ENCODE peak calls at places on chromosomes 13 and 19, in five cellular contexts. F is fibroblast of pulmonary artery; U is colonic mucosa; T is CD8-positive, alpha-beta memory T cell; O is HFF-Myc. Q is an unnamed sample.

GRCh38 chr13:74528751-74529513 is 394.7 kb upstream of the KLF12 start:
- DNase-seq in F (no peak), U (no peak), T (no peak), O (no peak), Q (no peak)

GRCh38 chr19:43596842-43597461 is 557 bp downstream of the ZNF576 start:
- DNase-seq in F (no peak), U (no peak), T (no peak), O (no peak), Q (no peak)

GRCh38 chr13:63699948-63700347 is 2284.3 kb upstream of the PCDH20 start:
- DNase-seq in F (no peak), U (no peak), T (no peak), O (no peak), Q (no peak)

GRCh38 chr13:87680298-87680697 is 9.1 kb downstream of the SLITRK5 start:
- DNase-seq in F (no peak), U (no peak), T (no peak), O (no peak), Q (no peak)

GRCh38 chr19:36939153-36939552 is 23.0 kb downstream of the ZNF568 start:
- DNase-seq in F (no peak), U (no peak), T (no peak), O (no peak), Q (no peak)

GRCh38 chr13:47675871-47676270 is 325.2 kb downstream of the SUCLA2 start:
- DNase-seq in F (no peak), U (no peak), T (no peak), O (no peak), Q (no peak)

GRCh38 chr13:111467111-111467890 is 146.9 kb downstream of the TEX29 start:
- DNase-seq in F (no peak), U (no peak), T (no peak), O (no peak), Q (no peak)

GRCh38 chr19:58034476-58034790 is 608 bp downstream of the ZSCAN1 start:
- DNase-seq in F (no peak), U (no peak), T (no peak), O (no peak), Q (no peak)

GRCh38 chr13:101258071-101258470 is 158.2 kb downstream of the NALCN start:
- DNase-seq in F (peak), U (no peak), T (no peak), O (peak), Q (peak)

GRCh38 chr19:34313188-34313587 is 51.8 kb upstream of the GPI start:
- DNase-seq in F (peak), U (peak), T (no peak), O (peak), Q (no peak)

GRCh38 chr19:47991191-47991808 is 670 bp downstream of the BSPH1 start:
- DNase-seq in F (no peak), U (no peak), T (no peak), O (no peak), Q (no peak)

GRCh38 chr19:29680447-29680846 is 15.2 kb downstream of the PLEKHF1 start:
- DNase-seq in F (no peak), U (peak), T (peak), O (no peak), Q (no peak)

GRCh38 chr19:46723471-46723870 is 6.6 kb upstream of the PRKD2 start:
- DNase-seq in F (no peak), U (no peak), T (no peak), O (no peak), Q (no peak)

GRCh38 chr19:32396046-32396652 is 9.4 kb upstream of the DPY19L3 start:
- DNase-seq in F (no peak), U (no peak), T (no peak), O (no peak), Q (no peak)

GRCh38 chr19:8042900-8043299 is 9.7 kb upstream of the CCL25 start:
- DNase-seq in F (no peak), U (no peak), T (no peak), O (no peak), Q (no peak)

GRCh38 chr19:35797663-35798062 is 15.0 kb downstream of the PRODH2 start:
- DNase-seq in F (no peak), U (no peak), T (no peak), O (no peak), Q (no peak)

GRCh38 chr13:51638497-51638871 is 54.2 kb downstream of the WDFY2 start:
- DNase-seq in F (no peak), U (no peak), T (no peak), O (no peak), Q (no peak)

GRCh38 chr13:79915386-79915785 is 425.5 kb downstream of the SPRY2 start:
- DNase-seq in F (no peak), U (no peak), T (no peak), O (peak), Q (no peak)

GRCh38 chr13:106597759-106598395 is 29.9 kb upstream of the ARGLU1 start:
- DNase-seq in F (no peak), U (no peak), T (no peak), O (no peak), Q (no peak)

GRCh38 chr13:110373617-110374016 is 66.5 kb downstream of the COL4A2 start:
- DNase-seq in F (no peak), U (no peak), T (no peak), O (no peak), Q (no peak)

GRCh38 chr13:68736961-68737360 is 1370.7 kb upstream of the ATXN8OS start:
- DNase-seq in F (no peak), U (no peak), T (no peak), O (no peak), Q (no peak)

GRCh38 chr19:13665125-13665903 is 99.0 kb upstream of the MRI1 start:
- DNase-seq in F (no peak), U (peak), T (no peak), O (no peak), Q (no peak)

GRCh38 chr19:56748443-56748842 is 76.9 kb upstream of the ZNF835 start:
- DNase-seq in F (peak), U (no peak), T (no peak), O (no peak), Q (no peak)

GRCh38 chr19:2253106-2254051 is 2.8 kb downstream of the JSRP1 start:
- DNase-seq in F (no peak), U (no peak), T (peak), O (no peak), Q (no peak)

GRCh38 chr19:9673912-9674668 is 810 bp downstream of the ZNF562 start:
- DNase-seq in F (peak), U (peak), T (no peak), O (no peak), Q (no peak)

GRCh38 chr13:101139076-101139475 is 277.2 kb downstream of the NALCN start:
- DNase-seq in F (no peak), U (no peak), T (no peak), O (no peak), Q (no peak)

GRCh38 chr19:7333198-7334118 is 15.3 kb upstream of the ARHGEF18 start:
- DNase-seq in F (peak), U (no peak), T (no peak), O (no peak), Q (no peak)

GRCh38 chr19:22612316-22612715 is 21.8 kb upstream of the ZNF492 start:
- DNase-seq in F (no peak), U (no peak), T (no peak), O (no peak), Q (no peak)

GRCh38 chr19:56109216-56109615 is 11.9 kb downstream of the ZNF787 start:
- DNase-seq in F (peak), U (no peak), T (no peak), O (no peak), Q (no peak)

GRCh38 chr13:95723428-95723827 is 46.5 kb downstream of the DNAJC3 start:
- DNase-seq in F (no peak), U (no peak), T (no peak), O (no peak), Q (no peak)

GRCh38 chr19:4186087-4186993 is 3.9 kb downstream of the ANKRD24 start:
- DNase-seq in F (peak), U (peak), T (peak), O (peak), Q (peak)

GRCh38 chr13:91879360-91879759 is 480.9 kb downstream of the GPC5 start:
- DNase-seq in F (no peak), U (no peak), T (no peak), O (no peak), Q (no peak)

GRCh38 chr13:98267080-98267912 is 90.2 kb upstream of the RNF113B start:
- DNase-seq in F (no peak), U (peak), T (no peak), O (no peak), Q (no peak)

GRCh38 chr13:113211774-113212173 is 2.4 kb downstream of the CUL4A start:
- DNase-seq in F (no peak), U (no peak), T (no peak), O (no peak), Q (no peak)

GRCh38 chr13:113208424-113209335 is at the start of gene PCID2:
- DNase-seq in F (peak), U (peak), T (peak), O (no peak), Q (no peak)

GRCh38 chr13:113209880-113210421 is 538 bp downstream of the CUL4A start:
- DNase-seq in F (peak), U (peak), T (peak), O (no peak), Q (no peak)

GRCh38 chr13:113209336-113209879 is at the start of gene CUL4A:
- DNase-seq in F (peak), U (peak), T (peak), O (no peak), Q (no peak)

DNA sequence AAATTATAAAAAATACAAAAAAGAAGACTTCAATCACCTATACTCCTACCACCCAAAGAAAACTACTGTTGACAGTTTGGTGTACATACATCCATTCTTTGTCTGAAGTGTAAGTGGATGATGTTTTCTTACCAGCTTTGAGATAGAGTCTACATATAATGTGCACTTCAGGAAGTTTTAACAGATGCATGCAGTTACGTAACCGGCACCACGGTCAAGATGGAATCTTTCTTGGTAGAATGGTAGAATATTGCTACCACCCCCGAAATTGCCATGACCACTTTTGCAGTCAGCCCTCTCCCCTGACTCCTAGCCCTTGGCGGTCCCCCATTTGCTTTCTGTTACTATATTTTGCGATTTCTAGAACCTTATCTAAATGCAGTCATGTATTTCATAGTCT is 1.4 kb downstream of the CUL4A start:
- DNase-seq in F (no peak), U (no peak), T (no peak), O (no peak), Q (no peak)
- H3K4me3 ChIP-seq in F (peak), U (no peak), T (no peak), O (peak), Q (peak)

GRCh38 chr13:26518433-26519084 is 38.9 kb upstream of the WASF3 start:
- DNase-seq in F (no peak), U (no peak), T (no peak), O (no peak), Q (no peak)
- H3K4me3 ChIP-seq in F (no peak), U (no peak), T (no peak), O (no peak), Q (no peak)

GRCh38 chr13:41345165-41345920 is 34.3 kb downstream of the NAA16 start:
- DNase-seq in F (no peak), U (no peak), T (no peak), O (no peak), Q (no peak)
- H3K4me3 ChIP-seq in F (no peak), U (no peak), T (peak), O (no peak), Q (no peak)

DNA sequence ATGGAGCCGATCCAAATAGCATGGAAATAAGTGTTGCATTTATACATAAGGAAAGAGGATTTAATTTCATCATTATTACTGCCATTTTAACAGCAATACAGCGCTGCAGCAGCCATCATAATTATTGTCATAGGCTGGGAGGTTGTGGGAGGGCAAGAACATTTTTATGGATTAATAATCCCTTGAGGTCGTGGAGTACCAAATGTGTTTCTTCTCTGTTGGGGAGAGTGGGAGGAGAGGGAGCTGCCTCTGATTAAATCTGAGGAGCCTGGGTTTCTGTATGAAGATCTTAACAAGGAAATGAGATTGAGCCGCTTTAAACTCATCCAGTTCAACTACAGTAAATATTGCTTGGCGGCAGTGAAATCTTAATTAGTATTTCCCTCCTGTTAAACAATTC is 805.9 kb downstream of the PCDH17 start:
- DNase-seq in F (no peak), U (no peak), T (no peak), O (no peak), Q (no peak)
- H3K4me3 ChIP-seq in F (no peak), U (no peak), T (no peak), O (no peak), Q (no peak)

DNA sequence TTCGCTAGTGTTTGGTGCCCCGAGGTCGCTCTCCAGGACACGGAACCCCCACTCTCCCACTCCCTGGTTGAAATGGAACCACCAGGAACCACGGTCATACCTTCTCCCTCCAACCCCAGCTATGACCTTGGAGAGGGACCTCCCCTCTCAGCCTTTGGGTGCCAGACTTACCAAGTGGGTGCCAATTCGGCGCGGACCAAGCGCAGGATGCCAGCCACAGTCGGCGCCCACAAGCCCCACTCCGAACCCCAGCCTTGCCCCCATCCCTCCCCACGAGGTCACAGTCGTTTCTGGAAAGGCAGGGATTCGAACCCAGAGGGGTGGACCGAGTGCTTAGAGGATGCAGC is 910 bp downstream of the PDE4C start:
- DNase-seq in F (no peak), U (no peak), T (no peak), O (no peak), Q (no peak)
- H3K4me3 ChIP-seq in F (no peak), U (no peak), T (no peak), O (no peak), Q (no peak)

DNA sequence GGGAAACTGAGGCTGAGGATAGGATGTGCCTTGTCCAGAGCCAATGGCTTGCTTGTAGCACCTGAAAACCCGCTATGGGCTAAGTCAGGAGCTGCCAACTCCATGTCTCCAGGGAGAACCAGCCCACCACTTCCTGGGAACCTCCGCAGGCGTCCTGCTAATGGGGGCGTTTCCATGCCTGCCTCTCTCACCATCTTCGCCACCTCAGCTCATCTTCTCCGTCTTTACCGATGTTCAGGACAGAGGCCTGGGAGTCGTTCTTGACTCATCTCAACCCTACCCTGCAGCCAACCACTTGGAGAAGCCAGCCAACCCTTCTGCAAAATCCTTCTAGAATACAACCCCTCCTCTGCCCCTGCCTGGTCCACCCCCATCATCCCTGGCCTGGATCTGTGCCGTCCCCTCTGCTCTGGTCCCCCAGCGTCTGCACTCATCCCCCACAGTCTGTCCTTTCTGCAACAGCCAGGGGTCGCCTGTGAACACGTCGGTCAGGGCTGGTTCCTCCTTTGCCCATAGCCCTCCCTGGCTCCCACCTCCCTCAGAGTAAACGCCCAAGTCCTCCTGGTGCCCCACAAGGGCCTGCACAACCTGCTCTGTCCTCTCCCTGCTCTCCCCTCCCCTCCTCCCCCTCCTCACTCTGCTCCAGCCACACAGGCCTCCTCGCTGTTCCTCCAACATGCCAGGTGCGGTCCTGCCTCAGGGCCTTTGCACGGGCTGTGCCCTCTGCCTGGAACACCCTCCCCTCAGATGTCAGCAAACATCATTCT is 31.0 kb downstream of the PTPRS start:
- DNase-seq in F (peak), U (no peak), T (no peak), O (no peak), Q (no peak)
- H3K4me3 ChIP-seq in F (no peak), U (no peak), T (no peak), O (no peak), Q (no peak)

DNA sequence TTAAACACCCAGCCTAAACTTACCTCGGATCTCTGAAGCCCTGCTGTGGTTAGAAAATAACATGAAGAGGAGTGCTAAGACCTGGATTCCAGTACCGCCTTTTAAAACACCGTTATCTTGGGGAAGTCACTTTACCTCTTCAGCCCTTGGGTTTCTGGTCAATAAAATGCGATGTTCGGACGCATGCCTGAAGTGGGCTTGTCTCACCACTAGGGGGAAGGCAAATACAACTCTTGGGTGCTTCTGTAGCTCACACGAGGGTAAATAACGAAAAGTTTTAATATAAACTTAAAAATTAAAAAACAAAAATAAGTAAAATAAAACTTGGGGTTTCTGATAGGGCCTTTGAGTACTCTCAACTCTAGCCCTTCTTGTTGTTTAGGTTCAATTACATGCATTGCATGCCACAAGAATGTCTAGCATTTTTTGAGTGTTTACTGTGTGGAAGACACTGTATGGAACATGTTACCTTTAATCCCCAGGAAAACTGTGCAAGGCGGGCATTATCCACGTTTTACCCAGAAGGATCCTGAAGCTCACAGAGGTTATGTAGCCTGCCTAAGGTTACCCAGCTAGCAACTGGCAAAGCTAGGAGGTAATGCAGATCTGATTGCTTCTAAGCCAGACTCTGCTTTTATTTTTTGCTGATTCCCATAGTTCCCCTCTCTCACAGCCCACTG is 240.4 kb downstream of the LMO7 start:
- DNase-seq in F (peak), U (peak), T (peak), O (peak), Q (no peak)
- H3K4me3 ChIP-seq in F (no peak), U (no peak), T (no peak), O (no peak), Q (no peak)

Q was measured in BJ.